ENCODE peak calls at places on chromosome 11, in six cellular contexts. V, K, U, W, X and A are unnamed samples.

GRCh38 chr11:28836285-28837081 is 728.3 kb downstream of the METTL15 start:
- DNase-seq in V (no peak), X (no peak), K (no peak), W (peak; percentile 69), U (no peak), A (peak; percentile 39)

GRCh38 chr11:96309001-96309642 is 33.9 kb downstream of the MAML2 start:
- DNase-seq in U (no peak), X (no peak), K (no peak), W (no peak), V (no peak), A (no peak)

GRCh38 chr11:72584293-72584921 is 89.8 kb downstream of the PDE2A start:
- DNase-seq in X (no peak), V (peak; percentile 75), W (peak; percentile 6), K (peak; percentile 41), U (peak; percentile 41), A (no peak)

GRCh38 chr11:131773626-131774025 is 403.2 kb downstream of the NTM start:
- DNase-seq in K (no peak), U (no peak), X (no peak), W (peak; percentile 24), V (no peak), A (no peak)

GRCh38 chr11:58577441-58578135 is 1.3 kb upstream of the ZFP91 start:
- DNase-seq in V (peak; percentile 83), W (peak; percentile 74), K (peak; percentile 85), X (no peak), U (peak; percentile 68), A (peak; percentile 69)

GRCh38 chr11:133133053-133133452 is 399.2 kb downstream of the OPCML start:
- DNase-seq in K (no peak), W (no peak), U (no peak), X (no peak), V (no peak), A (no peak)

GRCh38 chr11:11085580-11085979 is 227.7 kb upstream of the ZBED5 start:
- DNase-seq in X (no peak), V (no peak), K (no peak), U (no peak), W (no peak), A (no peak)

GRCh38 chr11:59201376-59201775 is 11.4 kb downstream of the MPEG1 start:
- DNase-seq in W (no peak), U (no peak), X (peak; percentile 38), V (no peak), K (no peak), A (no peak)

GRCh38 chr11:113971506-113972195 is 3.3 kb upstream of the HTR3A start:
- DNase-seq in U (no peak), V (no peak), X (no peak), K (no peak), W (no peak), A (no peak)

GRCh38 chr11:76736266-76736665 is 46.9 kb upstream of the TSKU start:
- DNase-seq in K (no peak), U (no peak), X (no peak), V (no peak), W (no peak), A (no peak)

GRCh38 chr11:76735218-76735480 is 48.0 kb upstream of the TSKU start:
- DNase-seq in V (no peak), W (no peak), X (no peak), U (no peak), K (no peak), A (no peak)

GRCh38 chr11:76732643-76733042 is 50.5 kb upstream of the TSKU start:
- DNase-seq in W (no peak), K (no peak), U (no peak), X (no peak), V (no peak), A (no peak)

GRCh38 chr11:76735841-76736240 is 47.3 kb upstream of the TSKU start:
- DNase-seq in W (no peak), X (no peak), K (no peak), V (no peak), U (no peak), A (no peak)

GRCh38 chr11:76734456-76735217 is 48.5 kb upstream of the TSKU start:
- DNase-seq in K (no peak), W (no peak), V (no peak), X (no peak), U (no peak), A (no peak)
- H3K27ac ChIP-seq in K (no peak overlapping the region), W (no peak overlapping the region), V (no peak overlapping the region), X (no peak overlapping the region), U (no peak overlapping the region), A (no peak overlapping the region)

GRCh38 chr11:44573333-44573732 is 7.9 kb downstream of the CD82 start:
- DNase-seq in V (no peak), X (peak; percentile 43), U (no peak), K (no peak), W (no peak), A (no peak)

GRCh38 chr11:44574620-44575287 is 9.3 kb downstream of the CD82 start:
- DNase-seq in X (no peak), V (no peak), W (peak; percentile 92), K (peak; percentile 40), U (no peak), A (no peak)

GRCh38 chr11:44572431-44572830 is 7.0 kb downstream of the CD82 start:
- DNase-seq in U (no peak), V (no peak), W (no peak), X (no peak), K (no peak), A (no peak)

GRCh38 chr11:44570411-44571155 is 5.1 kb downstream of the CD82 start:
- DNase-seq in K (no peak), W (no peak), U (no peak), X (no peak), V (no peak), A (no peak)

GRCh38 chr11:44572884-44573283 is 7.4 kb downstream of the CD82 start:
- DNase-seq in W (no peak), U (no peak), K (no peak), V (no peak), X (peak; percentile 36), A (no peak)
- H3K4me1 ChIP-seq in W (peaks cover 39% of the 10 kb centered on the region), U (peaks cover 3% of the 10 kb centered on the region), K (peaks cover 86% of the 10 kb centered on the region), V (peaks cover 58% of the 10 kb centered on the region), X (peaks cover 12% of the 10 kb centered on the region), A (peaks cover 26% of the 10 kb centered on the region)

GRCh38 chr11:3020011-3020410 is 27.9 kb upstream of the NAP1L4 start:
- DNase-seq in X (no peak), W (no peak), V (no peak), U (no peak), K (no peak), A (no peak)

GRCh38 chr11:3021125-3021524 is 29.0 kb upstream of the NAP1L4 start:
- DNase-seq in V (peak; percentile 73), K (peak; percentile 46), U (peak; percentile 44), X (peak; percentile 76), W (peak; percentile 31), A (peak; percentile 24)

GRCh38 chr11:3022982-3023381 is 30.9 kb upstream of the NAP1L4 start:
- DNase-seq in W (peak; percentile 62), U (no peak), K (no peak), X (no peak), V (no peak), A (no peak)

GRCh38 chr11:3026803-3027202 is 30.4 kb downstream of the CARS1 start:
- DNase-seq in U (no peak), W (no peak), X (no peak), K (no peak), V (no peak), A (no peak)

DNA sequence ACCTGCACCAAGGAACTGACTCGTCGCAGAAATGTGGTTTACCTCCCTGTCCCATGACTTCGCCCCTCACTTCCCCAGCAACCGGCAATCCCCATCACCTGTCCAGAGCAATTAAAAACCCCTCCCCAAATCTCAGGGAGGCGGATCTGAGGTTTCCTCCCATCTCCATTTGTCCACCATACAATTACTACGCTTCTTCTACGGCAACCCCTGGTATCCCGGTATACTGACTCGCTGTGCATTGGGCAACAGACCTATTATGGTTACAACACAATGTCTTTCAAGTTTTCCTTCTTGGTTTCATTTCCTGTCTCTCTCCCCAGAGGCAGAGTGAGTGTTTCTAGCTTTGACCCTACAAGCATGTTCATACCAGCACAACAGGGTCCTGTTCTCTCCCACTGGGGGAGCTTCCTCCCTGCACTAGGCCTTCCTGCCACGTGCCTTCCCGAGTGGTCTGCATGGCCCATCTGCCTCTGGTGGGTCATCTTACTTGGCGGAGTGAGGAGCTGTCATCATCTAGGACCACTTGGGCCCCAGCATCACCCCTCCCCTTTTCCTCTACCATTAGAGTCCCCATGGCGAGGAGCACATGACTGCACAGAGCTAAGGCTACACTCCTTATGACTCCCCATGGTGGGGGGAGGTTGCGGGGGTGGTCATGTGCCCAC is 30.3 kb upstream of the NAP1L4 start:
- DNase-seq in U (no peak), V (no peak), X (no peak), W (peak; percentile 74), K (no peak), A (peak; percentile 40)
- H3K36me3 ChIP-seq in U (peaks cover 8% of the 10 kb centered on the region), V (peaks cover 21% of the 10 kb centered on the region), X (peaks cover 23% of the 10 kb centered on the region), W (peaks cover 28% of the 10 kb centered on the region), K (peaks cover 51% of the 10 kb centered on the region), A (peaks cover 20% of the 10 kb centered on the region)

GRCh38 chr11:64064374-64065140 is 28.8 kb downstream of the FLRT1 start:
- DNase-seq in K (no peak), X (no peak), W (no peak), V (no peak), U (no peak), A (no peak)
- H3K27ac ChIP-seq in K (no peak overlapping the region), X (no peak overlapping the region), W (no peak overlapping the region), V (no peak overlapping the region), U (no peak overlapping the region), A (no peak overlapping the region)

GRCh38 chr11:128522943-128523518 is 64.3 kb downstream of the ETS1 start:
- DNase-seq in V (no peak), X (no peak), W (no peak), U (no peak), K (peak; percentile 82), A (peak; percentile 21)

GRCh38 chr11:128522063-128522942 is 65.1 kb downstream of the ETS1 start:
- DNase-seq in U (peak; percentile 94), X (peak; percentile 94), W (peak; percentile 97), V (peak; percentile 96), K (peak; percentile 67), A (peak; percentile 93)

GRCh38 chr11:128525411-128526243 is 61.7 kb downstream of the ETS1 start:
- DNase-seq in V (no peak), U (no peak), X (peak; percentile 48), W (peak; percentile 47), K (peak; percentile 83), A (no peak)

GRCh38 chr11:128523616-128524015 is 63.7 kb downstream of the ETS1 start:
- DNase-seq in U (no peak), X (no peak), V (no peak), K (no peak), W (peak; percentile 40), A (no peak)

GRCh38 chr11:128524172-128524571 is 63.2 kb downstream of the ETS1 start:
- DNase-seq in X (no peak), U (no peak), V (no peak), W (no peak), K (no peak), A (no peak)
- H3K4me1 ChIP-seq in X (no peaks in the 10 kb centered on the region), U (no peaks in the 10 kb centered on the region), V (peaks cover 58% of the 10 kb centered on the region), W (peaks cover 19% of the 10 kb centered on the region), K (peaks cover 61% of the 10 kb centered on the region), A (peaks cover 18% of the 10 kb centered on the region)